ENCODE peak calls at places on chromosomes 2 and 18, in five cellular contexts. R is HCT116, O is thyroid gland, X is breast epithelium, L is HFF-Myc. B is an unnamed sample.

GRCh38 chr2:229832499-229832898 is 89.3 kb downstream of the TRIP12 start:
- DNase-seq in R (no peak), O (no peak), X (no peak), L (no peak), B (no peak)

GRCh38 chr2:28088970-28089369 is 198.4 kb downstream of the BABAM2 start:
- DNase-seq in R (no peak), O (no peak), X (no peak), L (no peak), B (no peak)

GRCh38 chr2:3131636-3132326 is 245.8 kb downstream of the EIPR1 start:
- DNase-seq in R (no peak), O (peak), X (no peak), L (no peak), B (no peak)

GRCh38 chr2:38174646-38175096 is 98.7 kb upstream of the CYP1B1 start:
- DNase-seq in R (no peak), O (peak), X (peak), L (no peak), B (peak)

GRCh38 chr2:231541605-231542509 is 11.6 kb upstream of the NMUR1 start:
- DNase-seq in R (no peak), O (no peak), X (no peak), L (no peak), B (no peak)

GRCh38 chr2:3914243-3914642 is 210.9 kb downstream of the DCDC2C start:
- DNase-seq in R (no peak), O (no peak), X (no peak), L (no peak), B (no peak)

GRCh38 chr2:8148260-8148880 is 533.5 kb upstream of the ID2 start:
- DNase-seq in R (peak), O (no peak), X (peak), L (peak), B (peak)

GRCh38 chr2:46967990-46968647 is 52.5 kb upstream of the MCFD2 start:
- DNase-seq in R (peak), O (peak), X (peak), L (no peak), B (peak)

GRCh38 chr2:64114063-64114911 is 29.9 kb downstream of the PELI1 start:
- DNase-seq in R (no peak), O (no peak), X (no peak), L (no peak), B (peak)

GRCh38 chr18:49185636-49186035 is 234.9 kb upstream of the SMAD7 start:
- DNase-seq in R (no peak), O (no peak), X (no peak), L (no peak), B (no peak)

GRCh38 chr2:111120253-111121027 is at the start of gene BCL2L11:
- DNase-seq in R (peak), O (peak), X (peak), L (peak), B (peak)

GRCh38 chr2:13193075-13193474 is 476.3 kb downstream of the TRIB2 start:
- DNase-seq in R (no peak), O (no peak), X (no peak), L (no peak), B (no peak)

GRCh38 chr2:128260239-128261138 is 58.2 kb downstream of the HS6ST1 start:
- DNase-seq in R (peak), O (peak), X (peak), L (peak), B (no peak)

GRCh38 chr18:808086-808485 is 4.0 kb downstream of the YES1 start:
- DNase-seq in R (no peak), O (no peak), X (no peak), L (no peak), B (no peak)
- H3K4me3 ChIP-seq in R (no peak), O (no peak), X (no peak), L (no peak), B (no peak)

GRCh38 chr2:187566712-187567111 is 12.5 kb upstream of the TFPI start:
- DNase-seq in R (no peak), O (no peak), X (no peak), L (no peak), B (no peak)
- H3K4me3 ChIP-seq in R (no peak), O (no peak), X (no peak), L (no peak), B (no peak)

GRCh38 chr2:55113976-55114564 is 63.8 kb upstream of the RTN4 start:
- DNase-seq in R (no peak), O (no peak), X (no peak), L (no peak), B (no peak)
- H3K4me3 ChIP-seq in R (no peak), O (no peak), X (no peak), L (no peak), B (no peak)

GRCh38 chr18:9741821-9742541 is 33.9 kb downstream of the RAB31 start:
- DNase-seq in R (no peak), O (no peak), X (no peak), L (no peak), B (no peak)
- H3K4me3 ChIP-seq in R (peak), O (no peak), X (peak), L (no peak), B (no peak)

GRCh38 chr2:239331560-239331959 is 69.3 kb downstream of the HDAC4 start:
- DNase-seq in R (no peak), O (no peak), X (no peak), L (no peak), B (no peak)
- H3K4me3 ChIP-seq in R (no peak), O (no peak), X (no peak), L (no peak), B (no peak)

DNA sequence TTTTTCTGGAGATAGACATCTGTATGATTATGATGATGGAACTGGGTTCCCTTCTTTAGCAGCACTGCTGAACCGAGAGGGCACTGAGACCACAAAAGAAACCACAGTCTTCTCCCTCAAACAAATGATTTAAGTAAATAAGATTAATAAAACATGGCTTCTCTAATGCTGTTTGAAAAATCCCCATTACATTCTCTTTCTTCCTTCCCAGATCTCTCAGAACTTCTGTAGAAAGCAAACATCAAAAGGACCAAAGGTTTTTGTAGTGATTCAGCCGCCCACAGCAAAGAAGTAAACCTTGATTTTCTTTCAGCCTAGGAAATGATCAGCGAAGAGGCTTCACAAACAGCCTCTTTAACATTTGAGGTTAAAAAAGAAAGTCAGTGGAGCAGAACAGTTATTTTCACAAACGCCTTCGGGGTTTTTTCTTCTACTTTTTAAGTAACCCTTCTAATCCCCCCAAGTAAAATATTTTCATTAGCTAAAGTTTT is 89.4 kb downstream of the UPP2 start:
- DNase-seq in R (peak), O (no peak), X (no peak), L (no peak), B (no peak)
- H3K4me3 ChIP-seq in R (no peak), O (no peak), X (peak), L (no peak), B (no peak)

GRCh38 chr18:11237484-11237883 is 88.1 kb upstream of the PIEZO2 start:
- DNase-seq in R (no peak), O (no peak), X (no peak), L (no peak), B (no peak)

GRCh38 chr18:11237066-11237465 is 87.7 kb upstream of the PIEZO2 start:
- DNase-seq in R (no peak), O (no peak), X (no peak), L (no peak), B (no peak)
- H3K4me3 ChIP-seq in R (no peak), O (no peak), X (no peak), L (no peak), B (no peak)

GRCh38 chr2:218858671-218859555 is 692 bp upstream of the WNT6 start:
- DNase-seq in R (no peak), O (no peak), X (no peak), L (no peak), B (no peak)

GRCh38 chr2:218859994-218860831 is 608 bp downstream of the WNT6 start:
- DNase-seq in R (no peak), O (no peak), X (no peak), L (no peak), B (no peak)

GRCh38 chr2:218860950-218861381 is 1.4 kb downstream of the WNT6 start:
- DNase-seq in R (peak), O (no peak), X (peak), L (peak), B (no peak)

GRCh38 chr2:218858138-218858445 is 1.5 kb upstream of the WNT6 start:
- DNase-seq in R (no peak), O (no peak), X (no peak), L (no peak), B (no peak)

GRCh38 chr2:218859556-218859993 is at the start of gene WNT6:
- DNase-seq in R (no peak), O (no peak), X (no peak), L (no peak), B (no peak)
- H3K4me3 ChIP-seq in R (peak), O (no peak), X (peak), L (no peak), B (no peak)

GRCh38 chr2:172822585-172822984 is 86.9 kb downstream of the RAPGEF4 start:
- DNase-seq in R (no peak), O (no peak), X (no peak), L (no peak), B (no peak)
- H3K4me3 ChIP-seq in R (no peak), O (no peak), X (peak), L (no peak), B (no peak)

GRCh38 chr2:191848771-191849726 is 2.2 kb upstream of the CAVIN2 start:
- DNase-seq in R (no peak), O (peak), X (no peak), L (no peak), B (no peak)

GRCh38 chr2:191845248-191845715 is 1.6 kb downstream of the CAVIN2 start:
- DNase-seq in R (no peak), O (peak), X (no peak), L (no peak), B (no peak)

GRCh38 chr2:191846787-191847620 is at the start of gene CAVIN2:
- DNase-seq in R (no peak), O (peak), X (peak), L (peak), B (peak)

GRCh38 chr2:191845876-191846786 is 757 bp downstream of the CAVIN2 start:
- DNase-seq in R (no peak), O (peak), X (no peak), L (no peak), B (no peak)

GRCh38 chr2:191847764-191848163 is 876 bp upstream of the CAVIN2 start:
- DNase-seq in R (no peak), O (peak), X (no peak), L (no peak), B (no peak)
- H3K4me3 ChIP-seq in R (no peak), O (no peak), X (peak), L (no peak), B (no peak)

B was measured in body of pancreas.